ENCODE peak calls at places on chromosome 7, in ten cellular contexts. S, R, G, D, J, A, L, Q, Y and O are unnamed samples.

GRCh38 chr7:151905766-151906165 is 28.9 kb upstream of the PRKAG2 start:
- DNase-seq in J (no peak), Q (no peak), Y (no peak), A (peak), S (no peak), L (no peak), R (no peak), G (no peak), D (no peak), O (peak)

GRCh38 chr7:44823266-44823781 is 24.6 kb downstream of the H2AZ2 start:
- DNase-seq in G (no peak), S (no peak), R (no peak), A (no peak), J (no peak), Y (no peak), L (no peak), D (no peak), Q (no peak), O (no peak)

GRCh38 chr7:70093496-70093895 is 495.2 kb downstream of the AUTS2 start:
- DNase-seq in A (no peak), R (no peak), S (no peak), J (no peak), D (no peak), Y (no peak), G (no peak), Q (no peak), L (no peak), O (no peak)

GRCh38 chr7:133530682-133531081 is 277.8 kb downstream of the EXOC4 start:
- DNase-seq in S (no peak), D (no peak), L (no peak), A (no peak), R (no peak), G (no peak), Q (no peak), J (no peak), Y (no peak), O (no peak)

GRCh38 chr7:149736478-149737360 is 36.7 kb downstream of the ZNF467 start:
- DNase-seq in R (no peak), A (peak), G (no peak), D (no peak), J (no peak), S (no peak), Y (no peak), L (no peak), Q (peak), O (no peak)

GRCh38 chr7:130993671-130994365 is 259.8 kb upstream of the KLF14 start:
- DNase-seq in J (peak), A (no peak), S (no peak), Q (no peak), Y (no peak), R (no peak), G (no peak), L (no peak), D (no peak), O (no peak)

GRCh38 chr7:76300210-76300731 is 2.2 kb upstream of the HSPB1 start:
- DNase-seq in S (no peak), Q (no peak), Y (no peak), G (no peak), R (no peak), J (peak), L (no peak), A (no peak), D (no peak), O (no peak)

GRCh38 chr7:139252451-139252850 is 21.4 kb downstream of the UBN2 start:
- DNase-seq in S (no peak), D (no peak), L (no peak), J (peak), R (no peak), Q (no peak), G (no peak), Y (no peak), A (no peak), O (no peak)

GRCh38 chr7:17402628-17403278 is 104.3 kb downstream of the AHR start:
- DNase-seq in G (no peak), S (no peak), D (no peak), A (no peak), R (peak), Y (no peak), J (no peak), L (no peak), Q (no peak), O (no peak)

GRCh38 chr7:4479367-4480039 is 202.6 kb upstream of the FOXK1 start:
- DNase-seq in S (peak), G (no peak), Y (peak), D (no peak), Q (no peak), J (no peak), L (no peak), A (no peak), R (no peak), O (no peak)

GRCh38 chr7:91168766-91169518 is 95.3 kb upstream of the FZD1 start:
- DNase-seq in Q (no peak), R (no peak), G (no peak), J (no peak), Y (no peak), A (no peak), D (no peak), S (peak), L (no peak), O (no peak)

GRCh38 chr7:78014401-78014800 is 215.8 kb downstream of the PHTF2 start:
- DNase-seq in J (no peak), Y (no peak), D (no peak), G (no peak), R (no peak), Q (no peak), L (no peak), A (no peak), S (no peak), O (no peak)

GRCh38 chr7:1812693-1813393 is 142.8 kb downstream of the ELFN1 start:
- DNase-seq in G (no peak), A (peak), Q (no peak), Y (no peak), R (no peak), S (peak), L (no peak), D (no peak), J (no peak), O (no peak)

GRCh38 chr7:117273325-117274292 is 49.2 kb downstream of the WNT2 start:
- DNase-seq in J (peak), A (no peak), R (no peak), D (no peak), Q (no peak), S (peak), L (no peak), G (no peak), Y (no peak), O (no peak)

GRCh38 chr7:84697506-84697905 is 489.4 kb downstream of the SEMA3D start:
- DNase-seq in R (no peak), A (no peak), Y (no peak), G (no peak), L (no peak), D (no peak), Q (no peak), J (no peak), S (no peak), O (no peak)

GRCh38 chr7:123169065-123169464 is 30.7 kb downstream of the SLC13A1 start:
- DNase-seq in A (no peak), L (no peak), Q (no peak), S (no peak), J (no peak), D (no peak), Y (no peak), G (no peak), R (no peak), O (no peak)

GRCh38 chr7:99098824-99099498 is 44.9 kb downstream of the SMURF1 start:
- DNase-seq in S (no peak), L (no peak), A (no peak), D (no peak), Y (no peak), J (no peak), Q (no peak), G (no peak), R (no peak), O (no peak)

GRCh38 chr7:103689262-103689661 is 243.3 kb upstream of the SLC26A5 start:
- DNase-seq in S (no peak), D (no peak), G (no peak), R (no peak), L (no peak), J (no peak), Q (no peak), A (no peak), Y (no peak), O (no peak)

GRCh38 chr7:116145245-116145852 is 65.0 kb upstream of the TES start:
- DNase-seq in L (no peak), G (no peak), D (no peak), J (no peak), Q (no peak), S (no peak), Y (no peak), A (no peak), R (no peak), O (no peak)

GRCh38 chr7:29116361-29116760 is 30.0 kb downstream of the CPVL start:
- DNase-seq in R (no peak), G (no peak), J (no peak), D (no peak), Y (no peak), A (no peak), L (no peak), S (no peak), Q (no peak), O (no peak)

GRCh38 chr7:128251337-128251736 is 10.3 kb downstream of the LEP start:
- DNase-seq in Q (no peak), A (no peak), D (no peak), J (no peak), R (no peak), G (no peak), Y (no peak), S (no peak), L (no peak), O (no peak)

GRCh38 chr7:45712057-45712689 is 138.0 kb downstream of the ADCY1 start:
- DNase-seq in A (no peak), Q (no peak), Y (no peak), L (no peak), D (no peak), R (no peak), J (no peak), S (no peak), G (no peak), O (peak)

GRCh38 chr7:63008366-63008765 is 990.3 kb upstream of the ZNF722 start:
- DNase-seq in G (no peak), Q (no peak), L (no peak), J (no peak), S (no peak), R (no peak), Y (no peak), D (no peak), A (no peak), O (no peak)

GRCh38 chr7:78673272-78673671 is 780.2 kb downstream of the MAGI2 start:
- DNase-seq in Q (no peak), R (no peak), S (no peak), G (no peak), A (no peak), D (no peak), Y (no peak), L (no peak), J (peak), O (no peak)

GRCh38 chr7:130966246-130967009 is 232.4 kb upstream of the KLF14 start:
- DNase-seq in L (no peak), G (no peak), J (no peak), Q (no peak), Y (no peak), D (no peak), A (no peak), S (no peak), R (peak), O (no peak)

GRCh38 chr7:18119985-18120384 is 92.3 kb upstream of the PRPS1L1 start:
- DNase-seq in Y (no peak), L (no peak), D (no peak), R (no peak), G (no peak), J (peak), S (peak), Q (no peak), A (no peak), O (no peak)

GRCh38 chr7:55545496-55545895 is 26.8 kb downstream of the VOPP1 start:
- DNase-seq in Y (no peak), G (no peak), A (no peak), J (peak), R (no peak), S (no peak), Q (no peak), D (no peak), L (peak), O (no peak)

GRCh38 chr7:91112902-91113321 is 151.3 kb upstream of the FZD1 start:
- DNase-seq in R (no peak), Y (no peak), A (no peak), S (no peak), J (no peak), G (no peak), D (no peak), L (no peak), Q (no peak), O (no peak)

GRCh38 chr7:104903781-104904180 is 110.2 kb upstream of the KMT2E start:
- DNase-seq in R (no peak), G (no peak), D (no peak), Y (no peak), J (no peak), L (no peak), A (no peak), S (no peak), Q (no peak), O (no peak)

GRCh38 chr7:105154084-105154483 is 140.1 kb downstream of the KMT2E start:
- DNase-seq in L (no peak), Y (no peak), R (no peak), A (no peak), J (no peak), D (no peak), G (no peak), Q (no peak), S (no peak), O (no peak)

GRCh38 chr7:19296617-19297016 is 151.4 kb upstream of the FERD3L start:
- DNase-seq in Y (no peak), S (no peak), G (no peak), D (no peak), J (no peak), Q (no peak), L (no peak), A (peak), R (no peak), O (no peak)

GRCh38 chr7:117458977-117459583 is 20.7 kb upstream of the CFTR start:
- DNase-seq in R (no peak), Q (no peak), J (no peak), Y (no peak), G (no peak), A (no peak), L (no peak), D (no peak), S (peak), O (no peak)

GRCh38 chr7:74467876-74468275 is 14.2 kb downstream of the GTF2IRD1 start:
- DNase-seq in Q (no peak), G (no peak), A (no peak), S (no peak), L (no peak), R (no peak), D (no peak), Y (no peak), J (no peak), O (no peak)

GRCh38 chr7:65798111-65799075 is 74.5 kb upstream of the VKORC1L1 start:
- DNase-seq in G (no peak), L (no peak), S (peak), R (peak), D (no peak), Q (no peak), J (no peak), Y (no peak), A (no peak), O (no peak)

GRCh38 chr7:92740713-92741126 is 95.7 kb downstream of the CDK6 start:
- DNase-seq in A (no peak), G (no peak), Q (no peak), L (no peak), R (no peak), J (peak), S (no peak), Y (no peak), D (no peak), O (no peak)

GRCh38 chr7:72751978-72752377 is 76.0 kb downstream of the TYW1B start:
- DNase-seq in Y (no peak), D (no peak), L (no peak), J (no peak), G (no peak), S (peak), Q (no peak), A (no peak), R (no peak), O (no peak)

GRCh38 chr7:150368884-150369739 is 490 bp downstream of the REPIN1 start:
- DNase-seq in L (peak), S (peak), Q (peak), A (peak), J (peak), G (peak), D (peak), Y (peak), R (no peak), O (peak)

GRCh38 chr7:6636741-6637543 is at the start of gene ZNF316:
- DNase-seq in L (peak), D (peak), Q (peak), Y (peak), S (no peak), J (peak), A (peak), R (no peak), G (peak), O (no peak)

GRCh38 chr7:12633589-12633988 is 53.8 kb upstream of the ARL4A start:
- DNase-seq in J (no peak), D (no peak), S (no peak), Y (no peak), Q (no peak), R (no peak), G (no peak), L (no peak), A (no peak), O (no peak)

GRCh38 chr7:12637328-12637727 is 50.1 kb upstream of the ARL4A start:
- DNase-seq in Y (no peak), J (no peak), S (no peak), R (no peak), G (no peak), Q (no peak), A (no peak), L (no peak), D (no peak), O (no peak)

GRCh38 chr7:12637819-12638592 is 49.4 kb upstream of the ARL4A start:
- DNase-seq in A (no peak), Q (no peak), S (no peak), L (no peak), R (no peak), Y (peak), J (no peak), G (no peak), D (no peak), O (no peak)

GRCh38 chr7:12638851-12639467 is 48.5 kb upstream of the ARL4A start:
- DNase-seq in L (no peak), A (no peak), Y (no peak), D (no peak), G (no peak), R (no peak), Q (no peak), J (no peak), S (peak), O (no peak)

DNA sequence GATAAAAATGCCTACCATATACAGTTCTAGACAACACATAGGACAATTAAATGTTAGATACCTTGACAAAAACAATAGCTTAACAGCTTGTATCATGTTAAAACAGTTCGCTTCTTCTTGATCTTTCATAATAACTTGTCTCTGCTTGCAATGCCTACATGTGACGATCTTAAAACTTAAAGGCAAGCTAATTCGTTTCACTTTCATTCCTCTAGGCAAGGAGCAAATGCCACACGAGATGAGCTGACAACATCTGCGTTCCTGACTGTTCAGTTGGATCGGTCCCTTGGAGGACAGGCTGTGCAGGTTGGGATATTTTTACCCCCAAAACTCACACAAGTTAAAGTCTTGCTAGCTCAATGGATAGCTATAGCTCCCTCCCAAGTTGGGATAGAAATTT is 51.6 kb upstream of the ARL4A start:
- DNase-seq in D (no peak), Q (no peak), J (no peak), G (no peak), Y (no peak), R (peak), L (no peak), S (no peak), A (no peak), O (no peak)
- H3K4me3 ChIP-seq in D (no peak), Q (peak), J (no peak), G (peak), Y (no peak), R (no peak), L (no peak), S (no peak), A (no peak), O (no peak)

DNA sequence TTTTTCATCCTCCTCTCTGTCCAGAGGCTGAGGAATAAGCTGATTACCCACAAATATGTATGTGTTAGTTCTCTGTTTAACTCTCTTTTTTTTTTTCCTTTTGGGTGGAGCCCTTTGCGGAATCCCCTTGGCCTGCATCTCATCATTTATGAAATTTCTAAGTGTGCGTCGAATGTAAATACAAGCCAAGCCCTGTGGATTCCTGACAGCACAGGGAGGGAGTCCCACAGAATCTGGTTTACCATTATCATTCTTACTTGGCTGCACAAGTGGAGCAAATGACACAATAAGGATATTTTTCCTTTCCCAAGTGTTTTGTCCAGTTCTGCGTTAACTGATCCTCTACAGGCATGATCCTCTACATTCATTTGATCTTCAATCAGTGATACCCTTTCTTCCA is 11.4 kb downstream of the STK31 start:
- DNase-seq in Y (no peak), D (no peak), R (no peak), G (no peak), L (no peak), A (no peak), Q (no peak), J (no peak), S (no peak), O (no peak)
- H3K27ac ChIP-seq in Y (no peak), D (no peak), R (no peak), G (no peak), L (no peak), A (no peak), Q (no peak), J (no peak), S (no peak), O (no peak)

GRCh38 chr7:39709029-39709428 is 85.7 kb downstream of the RALA start:
- DNase-seq in L (no peak), Y (no peak), D (no peak), Q (no peak), J (no peak), R (no peak), A (no peak), S (no peak), G (no peak), O (no peak)
- TF ChIP-seq CTCF in L (no peak), Y (no peak), D (no peak), Q (no peak), J (no peak), R (no peak), A (no peak), S (no peak), G (no peak), O (no peak)

DNA sequence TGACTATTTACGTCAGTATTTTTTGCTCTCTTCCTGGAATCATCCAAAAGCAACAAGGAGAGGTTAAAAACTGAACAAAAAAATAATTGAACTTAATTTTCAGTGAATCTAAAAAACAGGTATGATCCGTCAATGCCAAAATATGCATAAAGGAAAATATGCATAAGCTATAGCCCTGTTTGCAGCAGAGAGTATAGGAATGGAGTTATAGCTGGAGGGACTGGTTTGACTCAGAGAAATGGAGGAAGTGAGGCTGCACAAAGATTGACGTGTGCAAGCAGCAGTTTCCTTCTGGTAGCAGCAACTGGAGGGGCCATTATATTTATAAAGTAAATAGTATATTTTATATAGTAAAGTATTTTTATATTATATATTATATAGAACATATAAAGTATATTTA is 37.1 kb downstream of the GNG11 start:
- DNase-seq in S (no peak), A (no peak), G (no peak), Y (no peak), Q (no peak), D (no peak), L (no peak), J (no peak), R (no peak), O (no peak)
- H3K4me3 ChIP-seq in S (no peak), A (no peak), G (no peak), Y (no peak), Q (no peak), D (no peak), L (no peak), J (no peak), R (no peak), O (no peak)

GRCh38 chr7:47288060-47288459 is 293.9 kb downstream of the TNS3 start:
- DNase-seq in L (no peak), S (no peak), A (no peak), R (no peak), Q (no peak), D (no peak), Y (no peak), J (no peak), G (no peak), O (no peak)
- H3K27ac ChIP-seq in L (no peak), S (no peak), A (no peak), R (no peak), Q (no peak), D (no peak), Y (no peak), J (no peak), G (no peak), O (no peak)